ENCODE peak calls at places on chromosomes 16 and 17, in five cellular contexts. One of them, this sample, is unnamed.

GRCh38 chr17:40538019-40538935 is 27.0 kb downstream of the CCR7 start:
- DNase-seq in WTC11: no peak
- DNase-seq in endothelial cell: no peak
- DNase-seq in CD8-positive, alpha-beta T cell: no peak
- DNase-seq in H4: no peak
- DNase-seq in this sample: no peak

GRCh38 chr17:55311767-55312375 is 47.1 kb downstream of the HLF start:
- DNase-seq in WTC11: no peak
- DNase-seq in endothelial cell: no peak
- DNase-seq in CD8-positive, alpha-beta T cell: no peak
- DNase-seq in H4: no peak
- DNase-seq in this sample: no peak

GRCh38 chr17:69764137-69764536 is 310.9 kb upstream of the KCNJ16 start:
- DNase-seq in WTC11: no peak
- DNase-seq in endothelial cell: no peak
- DNase-seq in CD8-positive, alpha-beta T cell: no peak
- DNase-seq in H4: no peak
- DNase-seq in this sample: no peak

GRCh38 chr17:2213291-2213960 is 90.2 kb downstream of the SMG6 start:
- DNase-seq in WTC11: no peak
- DNase-seq in endothelial cell: no peak
- DNase-seq in CD8-positive, alpha-beta T cell: no peak
- DNase-seq in H4: no peak
- DNase-seq in this sample: no peak

GRCh38 chr17:48753794-48754499 is 25.4 kb upstream of the HOXB13 start:
- DNase-seq in WTC11: no peak
- DNase-seq in endothelial cell: no peak
- DNase-seq in CD8-positive, alpha-beta T cell: no peak
- DNase-seq in H4: no peak
- DNase-seq in this sample: no peak

GRCh38 chr17:36072431-36073121 is 8.5 kb downstream of the CCL18 start:
- DNase-seq in WTC11: peak; percentile 83
- DNase-seq in endothelial cell: peak; percentile 79
- DNase-seq in CD8-positive, alpha-beta T cell: peak; percentile 37
- DNase-seq in H4: peak; percentile 55
- DNase-seq in this sample: no peak

GRCh38 chr16:51651061-51651466 is 500.0 kb upstream of the SALL1 start:
- DNase-seq in WTC11: no peak
- DNase-seq in endothelial cell: no peak
- DNase-seq in CD8-positive, alpha-beta T cell: no peak
- DNase-seq in H4: no peak
- DNase-seq in this sample: no peak

GRCh38 chr16:66484453-66485213 is 57.5 kb downstream of the BEAN1 start:
- DNase-seq in WTC11: no peak
- DNase-seq in endothelial cell: no peak
- DNase-seq in CD8-positive, alpha-beta T cell: no peak
- DNase-seq in H4: no peak
- DNase-seq in this sample: peak; percentile 12

GRCh38 chr17:57915980-57916757 is 39.0 kb downstream of the CUEDC1 start:
- DNase-seq in WTC11: peak; percentile 55
- DNase-seq in endothelial cell: peak; percentile 34
- DNase-seq in CD8-positive, alpha-beta T cell: no peak
- DNase-seq in H4: no peak
- DNase-seq in this sample: no peak